ENCODE peak calls at places on chromosomes 7 and 10, in six cellular contexts. G, V, T, Y, A and X are unnamed samples.

GRCh38 chr7:126635545-126635944 is 617.2 kb downstream of the GRM8 start:
- DNase-seq in A (no peak), T (no peak), V (no peak), G (no peak), Y (no peak), X (no peak)

GRCh38 chr7:151659219-151659618 is 139.5 kb upstream of the RHEB start:
- DNase-seq in G (no peak), Y (no peak), T (no peak), V (no peak), A (no peak), X (no peak)

GRCh38 chr7:47452715-47453092 is 129.2 kb downstream of the TNS3 start:
- DNase-seq in Y (no peak), V (no peak), T (no peak), G (no peak), A (no peak), X (no peak)

GRCh38 chr10:11336703-11337102 is 274.7 kb downstream of the USP6NL start:
- DNase-seq in A (no peak), Y (no peak), G (no peak), V (no peak), T (no peak), X (peak; percentile 81)

GRCh38 chr7:24825931-24826661 is 68.8 kb upstream of the GSDME start:
- DNase-seq in V (peak; percentile 84), Y (no peak), G (no peak), T (no peak), A (no peak), X (no peak)

GRCh38 chr10:77333610-77334340 is 303.8 kb downstream of the KCNMA1 start:
- DNase-seq in T (no peak), G (no peak), A (no peak), Y (no peak), V (peak; percentile 66), X (no peak)

GRCh38 chr10:131668903-131669302 is 231.9 kb upstream of the PPP2R2D start:
- DNase-seq in A (no peak), G (no peak), Y (no peak), T (no peak), V (no peak), X (no peak)

GRCh38 chr7:156493942-156494341 is 146.6 kb upstream of the RNF32 start:
- DNase-seq in T (no peak), V (no peak), G (no peak), A (no peak), Y (no peak), X (no peak)

GRCh38 chr7:140673770-140674155 is 1.0 kb downstream of the ADCK2 start:
- DNase-seq in T (peak; percentile 30), V (no peak), G (no peak), A (no peak), Y (no peak), X (no peak)

GRCh38 chr7:112420236-112420945 is 29.9 kb upstream of the IFRD1 start:
- DNase-seq in V (no peak), A (no peak), Y (no peak), G (no peak), T (no peak), X (peak; percentile 64)

GRCh38 chr7:17617380-17617779 is 318.9 kb downstream of the AHR start:
- DNase-seq in Y (no peak), V (no peak), A (no peak), T (no peak), G (no peak), X (no peak)

GRCh38 chr10:34434119-34434594 is 380.9 kb downstream of the PARD3 start:
- DNase-seq in T (no peak), G (no peak), A (no peak), V (peak; percentile 29), Y (no peak), X (no peak)

GRCh38 chr7:142381727-142382409 is 124.0 kb upstream of the PRSS58 start:
- DNase-seq in T (no peak), A (no peak), V (no peak), G (no peak), Y (no peak), X (no peak)

GRCh38 chr10:132898391-132899053 is 43.8 kb downstream of the CFAP46 start:
- DNase-seq in G (peak; percentile 5), Y (no peak), T (no peak), V (no peak), A (no peak), X (no peak)

GRCh38 chr10:101512741-101513140 is 75.3 kb downstream of the POLL start:
- DNase-seq in T (no peak), V (no peak), A (no peak), G (no peak), Y (no peak), X (no peak)

GRCh38 chr10:84290235-84290634 is 38.2 kb upstream of the CCSER2 start:
- DNase-seq in T (no peak), Y (no peak), V (no peak), G (no peak), A (no peak), X (no peak)

GRCh38 chr10:5663692-5664427 is 2.5 kb downstream of the ASB13 start:
- DNase-seq in Y (no peak), T (no peak), A (no peak), G (no peak), V (no peak), X (peak; percentile 39)

GRCh38 chr10:5665380-5666323 is 743 bp downstream of the ASB13 start:
- DNase-seq in V (peak; percentile 41), A (peak; percentile 49), G (no peak), T (no peak), Y (no peak), X (peak; percentile 49)

GRCh38 chr10:5669609-5670008 is 3.2 kb upstream of the ASB13 start:
- DNase-seq in Y (no peak), G (no peak), T (no peak), V (no peak), A (no peak), X (no peak)

GRCh38 chr10:5668429-5668828 is 2.0 kb upstream of the ASB13 start:
- DNase-seq in Y (no peak), G (no peak), V (no peak), T (no peak), A (no peak), X (no peak)

DNA sequence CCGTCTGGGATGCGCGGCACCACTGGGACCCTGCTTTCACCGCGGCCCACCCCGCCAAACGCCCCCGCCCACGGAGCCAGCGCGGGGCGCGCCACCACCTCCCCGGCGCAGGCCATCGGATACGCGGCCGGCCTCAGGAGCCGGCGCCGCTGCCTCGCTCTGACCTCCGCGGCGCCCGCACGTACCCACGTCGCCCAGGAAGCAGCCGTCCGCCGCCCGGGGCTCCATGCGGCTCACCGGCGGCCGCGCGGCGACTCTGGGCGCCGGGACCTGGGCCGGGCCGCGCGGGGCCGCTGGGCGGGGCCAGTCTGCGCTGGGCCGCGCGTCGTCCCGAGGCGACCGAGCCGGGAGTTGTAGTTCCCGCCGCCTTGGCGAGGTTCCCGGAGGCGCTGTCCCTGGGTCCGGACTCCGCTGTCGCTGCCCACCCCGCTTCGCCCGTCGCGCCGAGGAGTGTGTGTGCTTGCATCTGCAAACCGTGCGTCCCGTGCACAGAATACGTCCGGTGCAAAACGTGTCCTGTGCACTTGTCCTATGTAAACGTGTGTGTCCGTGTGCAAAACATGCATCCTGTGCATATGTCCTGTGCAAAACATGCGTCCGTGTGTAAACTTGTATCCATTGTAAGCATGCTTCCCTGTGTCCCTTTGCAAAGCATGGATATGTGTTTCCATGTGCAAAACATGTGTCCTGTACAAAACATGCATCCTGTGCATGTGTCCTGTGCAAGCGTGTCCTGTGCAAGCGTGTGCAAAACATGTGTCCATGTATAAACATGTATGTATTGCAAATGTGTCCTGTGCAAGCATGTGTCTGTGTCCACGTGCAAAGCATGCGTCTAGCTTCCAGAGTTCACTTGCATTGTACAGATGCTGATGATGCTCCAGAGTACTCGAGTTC is at the start of gene ASB13:
- DNase-seq in T (peak; percentile 46), Y (peak; percentile 16), V (peak; percentile 86), A (peak; percentile 65), G (peak; percentile 50), X (peak; percentile 89)
- TF ChIP-seq CTCF in T (no peak), Y (no peak), V (no peak), A (no peak), G (no peak), X (peak; percentile 24)

DNA sequence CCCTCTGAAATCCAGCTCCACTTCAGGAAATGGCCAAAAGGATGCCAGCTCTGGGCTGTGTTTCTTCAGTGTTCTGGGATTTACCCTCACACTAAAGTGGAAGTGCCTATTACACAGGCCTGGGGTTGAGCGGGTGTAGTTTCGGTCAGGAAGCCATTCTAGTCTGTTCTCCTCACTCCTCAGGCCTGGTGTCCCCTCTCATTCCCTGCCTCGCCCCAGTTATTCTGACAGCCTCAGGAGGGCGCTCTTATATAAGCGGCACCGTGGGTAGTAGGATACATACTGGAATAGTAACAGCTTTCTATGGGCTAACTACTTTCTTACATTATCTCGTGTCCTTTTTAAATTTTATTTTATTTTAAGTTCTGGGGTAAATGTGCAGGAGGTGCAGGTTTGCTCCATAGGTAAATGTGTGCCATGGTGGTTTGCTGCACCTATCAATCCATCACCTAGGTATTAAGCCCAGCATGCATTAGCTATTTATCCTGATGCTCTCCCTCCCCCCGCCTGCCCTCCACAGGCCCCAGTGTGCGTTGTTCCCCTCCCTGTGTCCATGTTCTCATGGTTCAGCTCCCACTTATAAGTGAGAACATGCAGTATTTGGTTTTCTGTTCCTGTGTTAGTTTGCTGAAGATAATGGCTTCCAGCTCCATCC is 12.2 kb upstream of the LGI1 start:
- DNase-seq in Y (no peak), V (no peak), G (peak; percentile 60), A (no peak), T (no peak), X (peak; percentile 77)
- TF ChIP-seq CTCF in Y (no peak), V (peak; percentile 36), G (peak; percentile 66), A (no peak), T (peak; percentile 14), X (peak; percentile 83)

GRCh38 chr10:22243321-22243720 is 25.5 kb upstream of the EBLN1 start:
- DNase-seq in T (no peak), Y (no peak), V (no peak), A (no peak), G (no peak), X (no peak)

GRCh38 chr10:22245567-22245966 is 27.8 kb upstream of the EBLN1 start:
- DNase-seq in A (no peak), G (no peak), T (no peak), Y (no peak), V (no peak), X (peak; percentile 8)

GRCh38 chr10:22246680-22247391 is 29.0 kb upstream of the EBLN1 start:
- DNase-seq in V (peak; percentile 35), T (no peak), Y (no peak), G (no peak), A (no peak), X (no peak)

GRCh38 chr10:22244001-22244400 is 26.2 kb upstream of the EBLN1 start:
- DNase-seq in T (no peak), Y (no peak), A (no peak), G (peak; percentile 12), V (no peak), X (no peak)

GRCh38 chr10:22244855-22245254 is 27.0 kb upstream of the EBLN1 start:
- DNase-seq in G (no peak), V (no peak), T (no peak), Y (no peak), A (no peak), X (no peak)
- TF ChIP-seq CTCF in G (no peak), V (no peak), T (no peak), Y (no peak), A (no peak), X (no peak)

DNA sequence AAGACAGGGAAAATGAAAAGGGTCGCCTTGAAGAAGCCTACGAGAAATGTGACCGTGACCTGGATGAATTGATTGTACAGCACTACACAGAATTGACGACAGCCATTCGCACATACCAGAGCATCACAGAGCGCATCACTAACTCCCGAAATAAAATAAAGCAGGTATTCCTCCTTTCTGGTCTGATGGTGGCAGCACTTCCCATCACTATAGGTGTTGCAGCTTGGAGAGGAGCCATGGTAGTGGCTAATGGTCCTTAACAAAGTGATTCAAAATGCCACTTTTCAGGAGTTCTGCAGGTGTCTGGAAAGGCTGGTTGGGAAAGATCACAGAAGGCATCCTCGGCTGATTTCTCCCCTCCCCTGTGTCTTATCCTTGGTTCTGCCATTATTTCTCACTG is 22.1 kb downstream of the EXOC4 start:
- DNase-seq in G (no peak), T (no peak), Y (no peak), V (no peak), A (no peak), X (peak; percentile 27)
- TF ChIP-seq CTCF in G (peak; percentile 31), T (no peak), Y (no peak), V (no peak), A (no peak), X (peak; percentile 42)